ENCODE peak calls at places on chromosomes 3 and 15, in eight cellular contexts. D, W, S, G, J, K, P and N are unnamed samples.

GRCh38 chr3:195909294-195909644 is 918 bp upstream of the TNK2 start:
- DNase-seq in D (no peak), W (no peak), S (no peak), G (no peak), J (no peak), K (peak; percentile 68), P (peak; percentile 79), N (no peak)

GRCh38 chr3:189953551-189953950 is 167.1 kb downstream of the P3H2 start:
- DNase-seq in D (no peak), W (no peak), S (peak; percentile 95), G (peak; percentile 62), J (no peak), K (no peak), P (no peak), N (no peak)

GRCh38 chr3:4736284-4736861 is 242.9 kb upstream of the BHLHE40 start:
- DNase-seq in D (no peak), W (no peak), S (peak; percentile 53), G (peak; percentile 93), J (no peak), K (no peak), P (peak; percentile 92), N (no peak)

GRCh38 chr15:31145271-31145911 is 43.9 kb upstream of the TRPM1 start:
- DNase-seq in D (no peak), W (no peak), S (peak; percentile 15), G (peak; percentile 18), J (no peak), K (no peak), P (no peak), N (no peak)

GRCh38 chr3:186099178-186099577 is 9.7 kb downstream of the ETV5 start:
- DNase-seq in D (peak; percentile 21), W (no peak), S (peak; percentile 55), G (peak; percentile 50), J (peak; percentile 89), K (no peak), P (peak; percentile 84), N (peak; percentile 74)

GRCh38 chr3:115623414-115623868 is at the start of gene GAP43:
- DNase-seq in D (peak; percentile 66), W (no peak), S (peak; percentile 96), G (peak; percentile 58), J (peak; percentile 57), K (peak; percentile 85), P (peak; percentile 76), N (peak; percentile 85)

GRCh38 chr3:10002951-10003350 is 16.3 kb upstream of the EMC3 start:
- DNase-seq in D (no peak), W (no peak), S (no peak), G (no peak), J (no peak), K (no peak), P (no peak), N (no peak)

GRCh38 chr3:61560452-61561373 is 658 bp upstream of the PTPRG start:
- DNase-seq in D (peak; percentile 85), W (peak; percentile 70), S (peak; percentile 70), G (peak; percentile 78), J (peak; percentile 90), K (peak; percentile 96), P (peak; percentile 96), N (peak; percentile 74)

GRCh38 chr15:60652870-60653269 is 173.9 kb upstream of the ICE2 start:
- DNase-seq in D (no peak), W (no peak), S (no peak), G (no peak), J (no peak), K (no peak), P (no peak), N (no peak)

GRCh38 chr3:189508784-189509489 is 122.3 kb upstream of the TP63 start:
- DNase-seq in D (no peak), W (no peak), S (no peak), G (peak; percentile 31), J (no peak), K (no peak), P (no peak), N (no peak)

GRCh38 chr3:115100172-115100571 is 46.9 kb downstream of the ZBTB20 start:
- DNase-seq in D (no peak), W (peak; percentile 53), S (peak; percentile 87), G (peak; percentile 62), J (peak; percentile 23), K (peak; percentile 8), P (no peak), N (peak; percentile 29)

GRCh38 chr3:197736491-197737318 is at the start of gene RUBCN:
- DNase-seq in D (peak; percentile 91), W (peak; percentile 97), S (peak; percentile 91), G (peak; percentile 96), J (peak; percentile 96), K (peak; percentile 99), P (peak; percentile 99), N (peak; percentile 89)

GRCh38 chr3:37458162-37458895 is 283.9 kb upstream of the LRRFIP2 start:
- DNase-seq in D (no peak), W (no peak), S (no peak), G (no peak), J (peak; percentile 78), K (no peak), P (peak; percentile 81), N (no peak)

GRCh38 chr15:74402873-74403589 is 30.7 kb downstream of the SEMA7A start:
- DNase-seq in D (no peak), W (peak; percentile 89), S (no peak), G (no peak), J (no peak), K (no peak), P (no peak), N (no peak)

GRCh38 chr3:143208976-143209714 is 89.6 kb downstream of the CHST2 start:
- DNase-seq in D (no peak), W (no peak), S (no peak), G (no peak), J (no peak), K (no peak), P (no peak), N (no peak)

GRCh38 chr3:130093741-130094391 is 12.2 kb downstream of the ALG1L2 start:
- DNase-seq in D (no peak), W (peak; percentile 77), S (no peak), G (no peak), J (no peak), K (peak; percentile 51), P (no peak), N (no peak)

GRCh38 chr3:120442975-120443517 is 7.7 kb downstream of the FSTL1 start:
- DNase-seq in D (peak; percentile 43), W (no peak), S (no peak), G (no peak), J (no peak), K (peak; percentile 73), P (no peak), N (no peak)

GRCh38 chr15:40929730-40930429 is 740 bp downstream of the DLL4 start:
- DNase-seq in D (peak; percentile 71), W (no peak), S (peak; percentile 53), G (peak; percentile 45), J (peak; percentile 60), K (peak; percentile 67), P (peak; percentile 88), N (peak; percentile 35)

GRCh38 chr3:97823503-97824004 is 1.7 kb downstream of the CRYBG3 start:
- DNase-seq in D (no peak), W (no peak), S (no peak), G (no peak), J (peak; percentile 17), K (no peak), P (no peak), N (no peak)

DNA sequence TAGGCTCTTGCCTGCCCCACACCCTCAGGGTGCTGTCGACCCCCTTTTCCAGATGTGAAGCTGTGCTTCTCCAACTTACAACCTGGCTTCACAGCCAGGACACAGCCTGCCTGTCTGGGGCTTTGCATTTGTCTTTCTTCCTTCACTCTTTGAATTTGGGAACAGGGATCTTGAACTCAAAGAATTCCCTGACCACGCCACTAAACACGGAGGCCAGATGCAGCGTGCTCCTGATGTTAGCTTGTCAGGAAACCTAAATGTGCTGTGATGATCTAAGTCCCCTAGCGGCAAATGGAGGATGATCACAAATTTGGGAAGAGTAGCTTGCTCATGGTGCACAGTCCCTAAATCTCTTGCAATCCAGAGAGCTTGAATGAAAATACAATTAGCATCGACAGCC is 244.8 kb upstream of the RGMA start:
- DNase-seq in D (no peak), W (no peak), S (no peak), G (no peak), J (no peak), K (peak; percentile 65), P (no peak), N (no peak)
- TF ChIP-seq CTCF in D (no peak), W (no peak), S (no peak), G (no peak), J (peak; percentile 19), K (peak; percentile 55), P (no peak), N (no peak)

GRCh38 chr3:15305366-15305844 is 27.0 kb downstream of the SH3BP5 start:
- DNase-seq in D (no peak), W (no peak), S (peak; percentile 77), G (no peak), J (peak; percentile 88), K (peak; percentile 55), P (no peak), N (no peak)
- H3K36me3 ChIP-seq in D (peaks cover 59% of the 10 kb centered on the region), W (peaks cover 39% of the 10 kb centered on the region), S (peaks cover 3% of the 10 kb centered on the region), G (no peaks in the 10 kb centered on the region), J (peaks cover 40% of the 10 kb centered on the region), K (no peaks in the 10 kb centered on the region), P (peaks cover 16% of the 10 kb centered on the region), N (no peaks in the 10 kb centered on the region)

DNA sequence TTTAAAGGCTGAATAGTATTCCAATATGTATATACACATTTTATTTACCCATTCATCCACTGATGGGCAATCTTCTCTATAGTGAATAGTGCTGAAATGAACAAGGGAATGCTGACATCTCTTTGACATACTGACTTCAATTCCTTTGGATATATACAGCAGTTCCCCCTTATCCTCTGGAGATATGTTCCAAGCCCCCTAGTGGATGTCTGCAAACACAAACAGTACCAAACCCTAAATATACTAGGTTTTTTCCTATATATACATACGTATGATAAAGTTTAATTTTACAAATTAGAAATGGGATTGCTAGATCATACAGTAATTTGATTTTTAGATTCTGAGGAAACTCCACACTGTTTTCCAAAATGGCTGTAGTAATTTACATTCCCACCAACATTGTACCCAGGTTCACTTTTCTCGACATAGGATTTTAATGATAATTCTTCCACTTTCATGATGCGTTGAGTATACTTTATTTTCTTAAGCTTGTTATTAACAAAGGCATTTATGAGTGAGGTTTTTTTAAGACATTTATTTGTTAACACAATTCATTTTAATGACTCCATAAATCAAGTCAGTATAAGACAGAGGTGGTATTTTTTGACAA is 38.2 kb downstream of the VPS13C start:
- DNase-seq in D (peak; percentile 6), W (peak; percentile 8), S (no peak), G (no peak), J (no peak), K (peak; percentile 62), P (no peak), N (no peak)
- TF ChIP-seq CTCF in D (peak; percentile 29), W (peak; percentile 79), S (peak; percentile 36), G (peak; percentile 12), J (no peak), K (peak; percentile 77), P (no peak), N (peak; percentile 53)

GRCh38 chr3:13796683-13797460 is 83.0 kb downstream of the WNT7A start:
- DNase-seq in D (no peak), W (no peak), S (no peak), G (no peak), J (no peak), K (no peak), P (no peak), N (no peak)
- H3K36me3 ChIP-seq in D (no peaks in the 10 kb centered on the region), W (no peaks in the 10 kb centered on the region), S (no peaks in the 10 kb centered on the region), G (no peaks in the 10 kb centered on the region), J (no peaks in the 10 kb centered on the region), K (no peaks in the 10 kb centered on the region), P (no peaks in the 10 kb centered on the region), N (no peaks in the 10 kb centered on the region)

GRCh38 chr15:80856809-80857377 is 77.7 kb downstream of the CEMIP start:
- DNase-seq in D (no peak), W (no peak), S (no peak), G (no peak), J (peak; percentile 50), K (peak; percentile 38), P (peak; percentile 70), N (no peak)
- TF ChIP-seq CTCF in D (no peak), W (no peak), S (no peak), G (no peak), J (no peak), K (no peak), P (no peak), N (no peak)